ENCODE peak calls at places on chromosome 11, in five cellular contexts. Q, J, L, H and N are unnamed samples.

GRCh38 chr11:82527185-82527584 is 206.5 kb downstream of the FAM181B start:
- DNase-seq in L (no peak), H (no peak), Q (no peak), J (no peak), N (no peak)

GRCh38 chr11:27552356-27552755 is 45.8 kb upstream of the LIN7C start:
- DNase-seq in Q (no peak), J (no peak), L (no peak), H (no peak), N (no peak)

GRCh38 chr11:31240340-31240904 is 129.1 kb downstream of the DCDC1 start:
- DNase-seq in L (peak), Q (no peak), H (peak), J (no peak), N (no peak)

GRCh38 chr11:33449798-33450197 is 192.6 kb downstream of the HIPK3 start:
- DNase-seq in H (no peak), J (no peak), L (no peak), Q (no peak), N (no peak)

GRCh38 chr11:10155793-10156490 is 138.1 kb downstream of the SBF2 start:
- DNase-seq in Q (no peak), J (no peak), L (no peak), H (no peak), N (no peak)

GRCh38 chr11:72943664-72944063 is 129.5 kb downstream of the ATG16L2 start:
- DNase-seq in J (no peak), L (no peak), Q (no peak), H (no peak), N (no peak)

GRCh38 chr11:134625631-134626030 is 213.6 kb upstream of the B3GAT1 start:
- DNase-seq in J (no peak), H (no peak), L (no peak), Q (no peak), N (no peak)

GRCh38 chr11:74671520-74672196 is 59.6 kb downstream of the CHRDL2 start:
- DNase-seq in L (no peak), Q (no peak), J (no peak), H (no peak), N (no peak)

GRCh38 chr11:74330065-74330858 is 18.8 kb upstream of the P4HA3 start:
- DNase-seq in H (no peak), L (no peak), Q (no peak), J (no peak), N (no peak)

GRCh38 chr11:5364214-5364613 is 12.9 kb downstream of the OR51B6 start:
- DNase-seq in H (no peak), J (no peak), Q (no peak), L (peak), N (no peak)

GRCh38 chr11:69691449-69691848 is 12.4 kb downstream of the FGF19 start:
- DNase-seq in H (no peak), Q (no peak), L (peak), J (no peak), N (peak)

GRCh38 chr11:35909866-35910265 is 34.0 kb upstream of the LDLRAD3 start:
- DNase-seq in J (no peak), L (no peak), Q (no peak), H (no peak), N (no peak)

GRCh38 chr11:128956401-128957203 is 13.9 kb upstream of the TP53AIP1 start:
- DNase-seq in Q (peak), H (peak), J (no peak), L (peak), N (no peak)

GRCh38 chr11:130592056-130592455 is 143.6 kb downstream of the ADAMTS15 start:
- DNase-seq in Q (no peak), J (no peak), H (no peak), L (no peak), N (no peak)

GRCh38 chr11:60863550-60864521 is 3.5 kb upstream of the ZP1 start:
- DNase-seq in L (peak), J (no peak), Q (no peak), H (no peak), N (peak)

GRCh38 chr11:65417221-65417701 is 5.3 kb upstream of the NEAT1 start:
- DNase-seq in L (no peak), Q (peak), J (peak), H (peak), N (peak)
- TF ChIP-seq POLR2AphosphoS5 in L (no peak), Q (no peak), J (no peak), H (no peak), N (peak)

GRCh38 chr11:120024046-120024445 is 113.9 kb downstream of the TRIM29 start:
- DNase-seq in Q (no peak), H (no peak), J (no peak), L (no peak), N (no peak)

GRCh38 chr11:120023551-120023950 is 114.4 kb downstream of the TRIM29 start:
- DNase-seq in H (no peak), Q (no peak), J (no peak), L (no peak), N (no peak)

GRCh38 chr11:120027546-120028180 is 110.2 kb downstream of the TRIM29 start:
- DNase-seq in Q (no peak), H (no peak), L (no peak), J (no peak), N (no peak)

GRCh38 chr11:120024586-120024985 is 113.3 kb downstream of the TRIM29 start:
- DNase-seq in J (no peak), L (no peak), Q (no peak), H (no peak), N (no peak)

DNA sequence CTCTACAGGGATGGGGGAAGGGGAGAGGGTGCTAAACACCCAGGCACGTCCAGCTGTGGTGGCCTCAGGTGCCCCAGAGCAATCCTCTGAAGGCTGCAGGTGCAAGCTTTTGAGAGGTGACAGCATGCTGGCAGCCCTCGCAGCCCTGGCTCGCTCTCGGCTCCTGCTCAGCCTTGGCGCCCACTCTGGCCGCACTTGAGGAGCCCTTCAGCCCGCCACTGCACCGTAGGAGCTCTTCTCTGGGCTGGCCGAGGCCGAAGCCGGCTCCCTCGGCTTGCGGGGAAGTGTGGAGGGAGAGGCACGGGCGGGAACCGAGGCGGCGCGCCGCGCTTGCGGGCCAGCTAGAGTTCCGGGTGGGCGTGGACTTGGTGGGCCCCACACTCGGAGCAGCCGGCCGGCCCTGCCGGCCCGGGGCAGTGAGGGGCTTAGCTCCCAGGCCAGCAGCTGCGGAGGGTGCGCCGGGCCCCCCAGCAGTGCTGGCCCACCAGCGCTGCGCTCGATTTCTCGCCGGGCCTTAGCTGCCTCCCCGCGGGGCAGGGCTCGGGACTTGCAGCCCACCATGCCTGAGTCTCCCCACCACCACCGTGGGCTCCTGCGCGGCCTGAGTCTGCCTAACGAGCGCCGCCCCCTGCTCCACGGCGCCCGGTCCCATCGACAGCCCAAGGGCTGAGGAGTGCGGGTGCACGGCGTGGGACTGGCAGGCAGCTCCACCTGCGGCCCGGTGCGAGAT is 112.1 kb downstream of the TRIM29 start:
- DNase-seq in J (no peak), Q (no peak), H (no peak), L (no peak), N (no peak)
- H3K27ac ChIP-seq in J (no peak), Q (no peak), H (no peak), L (no peak), N (no peak)

GRCh38 chr11:3057069-3057963 is at the start of gene CARS1:
- DNase-seq in H (peak), L (peak), Q (peak), J (peak), N (peak)
- TF ChIP-seq POLR2A in H (peak), L (peak), Q (peak), J (peak), N (peak)

GRCh38 chr11:121292503-121293275 is at the start of gene SC5D:
- DNase-seq in L (peak), H (peak), Q (peak), J (peak), N (peak)

GRCh38 chr11:121291319-121291718 is 1.3 kb upstream of the SC5D start:
- DNase-seq in L (no peak), H (no peak), J (no peak), Q (no peak), N (no peak)

GRCh38 chr11:121295246-121296007 is 2.9 kb downstream of the SC5D start:
- DNase-seq in Q (no peak), J (no peak), H (no peak), L (no peak), N (no peak)

GRCh38 chr11:121291896-121292502 is 572 bp upstream of the SC5D start:
- DNase-seq in J (no peak), H (peak), L (peak), Q (peak), N (no peak)

GRCh38 chr11:121293276-121293569 is 652 bp downstream of the SC5D start:
- DNase-seq in Q (no peak), H (no peak), L (no peak), J (no peak), N (no peak)
- TF ChIP-seq POLR2AphosphoS5 in Q (no peak), H (no peak), L (no peak), J (no peak), N (no peak)